ENCODE peak calls at places on chromosomes 11 and 22, in four cellular contexts. R, Q, Y and Z are unnamed samples. For H3K36me3, the result is how much of the 10 kb centered on the place peaks cover.

GRCh38 chr11:67572747-67573419 is 10.7 kb upstream of the GSTP1 start:
- DNase-seq in R (peak), Q (peak), Y (no peak), Z (no peak)

GRCh38 chr11:43547411-43547718 is 133.2 kb upstream of the HSD17B12 start:
- DNase-seq in R (no peak), Q (no peak), Y (no peak), Z (no peak)

GRCh38 chr11:97732011-97732632 is 1288.6 kb upstream of the CNTN5 start:
- DNase-seq in R (no peak), Q (peak), Y (no peak), Z (no peak)

GRCh38 chr11:66891849-66892660 is 35.2 kb downstream of the LRFN4 start:
- DNase-seq in R (peak), Q (peak), Y (no peak), Z (peak)

GRCh38 chr11:78722786-78723185 is 148.1 kb upstream of the NARS2 start:
- DNase-seq in R (no peak), Q (peak), Y (no peak), Z (no peak)

GRCh38 chr11:62108017-62108750 is 15.6 kb upstream of the INCENP start:
- DNase-seq in R (peak), Q (peak), Y (no peak), Z (no peak)

GRCh38 chr11:617912-618682 is 2.3 kb upstream of the IRF7 start:
- DNase-seq in R (no peak), Q (no peak), Y (no peak), Z (no peak)

GRCh38 chr22:30324008-30324730 is 2.6 kb downstream of the TBC1D10A start:
- DNase-seq in R (no peak), Q (no peak), Y (no peak), Z (no peak)

GRCh38 chr11:36142439-36142838 is 146.8 kb downstream of the COMMD9 start:
- DNase-seq in R (no peak), Q (no peak), Y (no peak), Z (no peak)

GRCh38 chr22:29670615-29671014 is 49.2 kb upstream of the CABP7 start:
- DNase-seq in R (no peak), Q (no peak), Y (no peak), Z (no peak)

GRCh38 chr11:64163951-64164350 is 2.0 kb downstream of the MACROD1 start:
- DNase-seq in R (no peak), Q (no peak), Y (no peak), Z (no peak)

DNA sequence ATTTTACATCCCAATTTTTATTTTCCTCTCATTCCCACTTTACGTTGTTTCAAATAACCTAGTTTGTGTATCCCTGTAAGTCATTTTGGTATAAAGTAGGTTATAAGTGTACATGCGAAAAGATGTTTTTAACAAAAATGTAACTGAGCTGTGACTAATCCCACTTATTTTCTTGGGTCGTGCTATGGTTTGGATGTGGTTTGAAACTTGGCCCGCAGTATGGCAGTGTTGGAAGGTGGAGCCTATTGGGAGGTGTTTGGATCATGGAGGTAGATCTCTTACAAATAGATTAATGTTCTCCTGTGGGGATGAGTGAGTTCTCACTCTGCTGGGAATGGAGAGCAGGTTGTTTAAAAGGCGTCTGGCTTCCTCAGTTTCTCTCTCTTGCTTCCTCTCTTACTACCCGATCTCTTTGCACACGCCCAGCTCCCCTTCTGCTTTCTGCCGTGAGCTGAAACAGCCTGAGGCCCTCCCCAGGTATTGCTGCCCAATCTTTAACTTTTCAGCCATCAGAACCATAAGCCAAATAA is 7.2 kb downstream of the RPL27A start:
- DNase-seq in R (peak), Q (no peak), Y (no peak), Z (no peak)
- H3K36me3 ChIP-seq in R (half or more), Q (under half), Y (half or more), Z (under half)

DNA sequence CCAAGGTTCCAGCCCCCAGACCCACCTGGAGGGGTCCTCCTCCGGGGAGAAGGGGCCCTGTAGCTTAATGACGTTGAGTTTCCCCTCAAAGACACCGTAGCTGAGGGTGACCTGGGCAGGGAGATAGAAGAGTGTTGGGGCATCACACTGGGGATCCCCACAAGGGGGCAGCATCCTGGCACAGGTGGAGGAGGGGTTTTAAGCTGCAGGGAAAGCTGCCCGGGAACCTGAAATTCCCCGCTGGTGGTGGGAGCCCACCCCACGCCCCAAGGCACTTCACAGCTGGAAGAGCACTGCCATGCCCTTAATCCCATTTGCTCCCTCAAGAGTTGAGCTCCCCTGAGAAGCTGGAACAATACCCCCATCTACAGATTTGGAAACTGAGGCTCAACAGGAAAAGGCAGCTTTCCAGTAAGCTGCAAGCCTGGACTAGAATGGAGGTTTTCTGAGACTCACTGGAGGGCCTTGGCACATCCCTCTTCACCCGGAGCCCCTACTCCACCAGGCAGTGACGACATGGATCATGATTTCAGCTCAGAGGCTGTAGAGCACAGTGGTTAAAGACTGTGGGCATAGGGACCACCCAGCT is 13.7 kb downstream of the MFNG start:
- DNase-seq in R (peak), Q (no peak), Y (no peak), Z (no peak)
- TF ChIP-seq CTCF in R (peak), Q (peak), Y (peak), Z (peak)

DNA sequence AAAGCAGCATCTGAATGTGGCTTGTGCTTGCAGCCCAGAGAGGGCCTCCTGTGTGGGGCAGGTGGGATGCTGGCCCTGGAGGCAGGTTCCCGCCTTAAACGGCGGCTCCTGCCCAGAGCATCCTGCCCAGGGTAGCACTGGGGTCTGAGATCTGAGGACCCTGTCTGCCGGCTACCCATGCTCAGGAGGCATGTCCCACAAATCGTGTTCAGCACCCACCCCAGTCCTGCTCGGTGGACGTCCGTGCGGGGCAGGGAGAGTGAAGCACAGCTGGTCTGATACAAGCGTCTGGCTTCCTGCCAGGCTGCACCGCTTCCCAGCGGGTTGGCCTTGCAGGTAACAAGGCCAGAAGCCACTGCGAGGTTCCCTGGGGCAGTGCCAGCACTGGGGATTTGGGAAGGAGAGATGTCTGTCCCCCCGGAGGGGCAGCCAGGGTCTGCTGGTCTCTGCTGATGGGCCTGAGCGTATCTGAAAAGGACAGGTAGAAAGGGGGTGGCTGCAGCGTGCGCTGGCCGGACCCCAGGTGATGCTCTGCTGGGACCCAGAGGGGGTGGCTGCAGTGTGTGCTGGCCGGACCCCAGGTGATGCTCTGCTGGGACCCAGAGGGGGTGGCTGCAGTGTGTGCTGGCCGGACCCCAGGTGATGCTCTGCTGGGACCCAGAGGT is 3.6 kb downstream of the TRABD start:
- DNase-seq in R (no peak), Q (no peak), Y (no peak), Z (no peak)
- H3K4me3 ChIP-seq in R (no peak), Q (no peak), Y (peak), Z (no peak)

GRCh38 chr11:112051768-112052167 is 22.0 kb downstream of the PIH1D2 start:
- DNase-seq in R (no peak), Q (no peak), Y (no peak), Z (no peak)

GRCh38 chr11:112050721-112051120 is 23.1 kb downstream of the PIH1D2 start:
- DNase-seq in R (no peak), Q (no peak), Y (no peak), Z (no peak)

GRCh38 chr11:112044961-112045360 is 19.8 kb downstream of the DLAT start:
- DNase-seq in R (no peak), Q (no peak), Y (no peak), Z (no peak)

GRCh38 chr11:112049777-112050176 is 24.0 kb downstream of the PIH1D2 start:
- DNase-seq in R (no peak), Q (peak), Y (no peak), Z (no peak)
- H3K36me3 ChIP-seq in R (half or more), Q (under half), Y (half or more), Z (under half)

GRCh38 chr11:80317612-80318011 is 876.8 kb upstream of the TENM4 start:
- DNase-seq in R (no peak), Q (no peak), Y (no peak), Z (no peak)

GRCh38 chr11:80320226-80320625 is 879.4 kb upstream of the TENM4 start:
- DNase-seq in R (no peak), Q (no peak), Y (no peak), Z (no peak)

GRCh38 chr11:80315263-80315662 is 874.4 kb upstream of the TENM4 start:
- DNase-seq in R (no peak), Q (peak), Y (no peak), Z (no peak)

GRCh38 chr11:80320765-80321164 is 879.9 kb upstream of the TENM4 start:
- DNase-seq in R (peak), Q (no peak), Y (no peak), Z (no peak)
- TF ChIP-seq CTCF in R (peak), Q (peak), Y (peak), Z (no peak)